ENCODE peak calls at places on chromosomes 6 and 20, in five cellular contexts. X, O, K, M and B are unnamed samples.

GRCh38 chr6:106470811-106471210 is 110.3 kb downstream of the CRYBG1 start:
- DNase-seq in X (no peak), O (no peak), K (no peak), M (no peak), B (no peak)

GRCh38 chr6:151164383-151164782 is 75.4 kb upstream of the AKAP12 start:
- DNase-seq in X (no peak), O (no peak), K (no peak), M (no peak), B (no peak)

GRCh38 chr20:34768105-34768504 is 57.3 kb downstream of the NCOA6 start:
- DNase-seq in X (no peak), O (no peak), K (no peak), M (peak; percentile 81), B (no peak)

GRCh38 chr6:169847773-169848380 is 96.5 kb downstream of the ERMARD start:
- DNase-seq in X (no peak), O (no peak), K (no peak), M (no peak), B (no peak)

GRCh38 chr6:5034328-5034727 is 30.5 kb upstream of the RPP40 start:
- DNase-seq in X (no peak), O (no peak), K (no peak), M (no peak), B (no peak)

GRCh38 chr20:47318596-47319516 is 37.6 kb downstream of the ZMYND8 start:
- DNase-seq in X (peak; percentile 86), O (peak; percentile 85), K (no peak), M (no peak), B (no peak)

GRCh38 chr6:95249176-95249575 is 328.2 kb upstream of the MANEA start:
- DNase-seq in X (no peak), O (no peak), K (no peak), M (peak; percentile 87), B (no peak)

GRCh38 chr6:101803146-101803545 is 409.6 kb downstream of the GRIK2 start:
- DNase-seq in X (no peak), O (no peak), K (no peak), M (peak; percentile 47), B (no peak)

GRCh38 chr6:131982740-131983259 is 31.6 kb upstream of the CCN2 start:
- DNase-seq in X (no peak), O (no peak), K (no peak), M (peak; percentile 88), B (no peak)

GRCh38 chr6:37272834-37273566 is 15.1 kb upstream of the TMEM217 start:
- DNase-seq in X (no peak), O (no peak), K (no peak), M (no peak), B (no peak)

GRCh38 chr6:65638047-65638831 is 68.8 kb downstream of the EYS start:
- DNase-seq in X (no peak), O (no peak), K (no peak), M (no peak), B (no peak)

GRCh38 chr6:121760191-121760590 is 324.7 kb downstream of the GJA1 start:
- DNase-seq in X (no peak), O (no peak), K (no peak), M (no peak), B (no peak)

GRCh38 chr20:10433623-10434466 is at the start of gene MKKS:
- DNase-seq in X (peak; percentile 80), O (peak; percentile 95), K (peak; percentile 92), M (peak; percentile 95), B (peak; percentile 93)

GRCh38 chr6:105272783-105273182 is 93.0 kb upstream of the POPDC3 start:
- DNase-seq in X (no peak), O (peak; percentile 58), K (no peak), M (peak; percentile 36), B (no peak)

GRCh38 chr6:34324738-34325444 is 67.6 kb downstream of the NUDT3 start:
- DNase-seq in X (no peak), O (no peak), K (no peak), M (peak; percentile 79), B (no peak)

GRCh38 chr20:62697468-62697912 is 11.1 kb upstream of the NTSR1 start:
- DNase-seq in X (no peak), O (no peak), K (no peak), M (no peak), B (no peak)

GRCh38 chr6:157539421-157539822 is 158.4 kb downstream of the ZDHHC14 start:
- DNase-seq in X (no peak), O (no peak), K (peak; percentile 43), M (no peak), B (no peak)

GRCh38 chr6:37624606-37625574 is 72.8 kb downstream of the MDGA1 start:
- DNase-seq in X (peak; percentile 72), O (peak; percentile 86), K (peak; percentile 64), M (no peak), B (peak; percentile 45)

GRCh38 chr6:49540614-49541013 is 9.9 kb upstream of the C6orf141 start:
- DNase-seq in X (peak; percentile 42), O (no peak), K (no peak), M (no peak), B (no peak)

GRCh38 chr6:43199912-43200311 is 17.9 kb downstream of the CUL9 start:
- DNase-seq in X (no peak), O (peak; percentile 28), K (no peak), M (no peak), B (no peak)

GRCh38 chr20:21272279-21272678 is 30.9 kb upstream of the XRN2 start:
- DNase-seq in X (no peak), O (no peak), K (no peak), M (peak; percentile 55), B (no peak)

GRCh38 chr6:83119742-83120300 is 52.4 kb downstream of the DOP1A start:
- DNase-seq in X (peak; percentile 4), O (no peak), K (no peak), M (peak; percentile 17), B (no peak)

GRCh38 chr6:36947570-36948351 is 6.8 kb upstream of the PI16 start:
- DNase-seq in X (no peak), O (no peak), K (peak; percentile 60), M (no peak), B (no peak)

GRCh38 chr20:20463933-20464374 is 96.0 kb downstream of the INSM1 start:
- DNase-seq in X (no peak), O (no peak), K (peak; percentile 56), M (peak; percentile 47), B (peak; percentile 65)

GRCh38 chr6:37648465-37649330 is 49.0 kb downstream of the MDGA1 start:
- DNase-seq in X (peak; percentile 87), O (no peak), K (peak; percentile 46), M (no peak), B (no peak)

GRCh38 chr6:16690244-16691142 is 70.8 kb downstream of the ATXN1 start:
- DNase-seq in X (no peak), O (no peak), K (no peak), M (peak; percentile 73), B (peak; percentile 61)

GRCh38 chr20:59340186-59340885 is 39.9 kb downstream of the EDN3 start:
- DNase-seq in X (no peak), O (no peak), K (no peak), M (no peak), B (no peak)

GRCh38 chr6:109687271-109687721 is 3.7 kb downstream of the AK9 start:
- DNase-seq in X (peak; percentile 46), O (no peak), K (no peak), M (peak; percentile 91), B (no peak)

GRCh38 chr20:11912013-11912663 is 5.6 kb upstream of the BTBD3 start:
- DNase-seq in X (no peak), O (no peak), K (peak; percentile 4), M (peak; percentile 51), B (no peak)

GRCh38 chr6:27040244-27041042 is 207.1 kb upstream of the PRSS16 start:
- DNase-seq in X (no peak), O (no peak), K (no peak), M (peak; percentile 40), B (no peak)

GRCh38 chr20:49795125-49795424 is 17.6 kb upstream of the SLC9A8 start:
- DNase-seq in X (no peak), O (no peak), K (no peak), M (no peak), B (no peak)

GRCh38 chr6:56913276-56914138 is 41.4 kb upstream of the BEND6 start:
- DNase-seq in X (no peak), O (no peak), K (no peak), M (peak; percentile 66), B (no peak)

GRCh38 chr20:48278961-48279481 is 493.7 kb upstream of the SULF2 start:
- DNase-seq in X (no peak), O (no peak), K (no peak), M (peak; percentile 69), B (no peak)

GRCh38 chr6:63351995-63352586 is 32.3 kb upstream of the LGSN start:
- DNase-seq in X (peak; percentile 16), O (no peak), K (peak; percentile 5), M (peak; percentile 83), B (peak; percentile 35)
- TF ChIP-seq CTCF in X (peak; percentile 58), O (peak; percentile 67), K (peak; percentile 37), M (peak; percentile 55), B (peak; percentile 37)

DNA sequence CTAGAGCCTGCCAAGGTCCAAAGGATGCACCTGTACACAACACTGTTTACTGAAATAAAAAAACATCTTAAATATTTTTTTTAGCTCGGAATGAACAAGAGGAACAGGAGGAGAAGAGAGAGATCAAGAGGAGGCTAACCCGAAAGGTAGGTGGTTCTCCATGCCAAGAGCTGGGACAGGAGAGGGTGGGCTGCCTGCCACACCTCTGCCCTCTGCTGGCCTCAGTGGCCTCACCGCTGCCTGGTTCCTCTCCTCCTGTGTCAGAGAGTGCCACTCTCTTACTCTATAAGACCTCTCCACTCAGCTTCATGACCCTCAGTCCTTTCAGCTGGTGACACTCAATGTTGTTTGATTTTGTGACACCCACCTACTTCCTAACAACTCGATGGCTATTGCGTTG is 50.2 kb downstream of the TBC1D7 start:
- DNase-seq in X (no peak), O (no peak), K (peak; percentile 66), M (no peak), B (no peak)
- TF ChIP-seq CTCF in X (no peak), O (no peak), K (peak; percentile 61), M (no peak), B (peak; percentile 69)

GRCh38 chr6:146289816-146290588 is 253.6 kb upstream of the RAB32 start:
- DNase-seq in X (peak; percentile 20), O (no peak), K (no peak), M (peak; percentile 93), B (no peak)
- TF ChIP-seq CTCF in X (no peak), O (no peak), K (no peak), M (no peak), B (no peak)

GRCh38 chr6:140671926-140672325 is 1297.5 kb upstream of the CITED2 start:
- DNase-seq in X (no peak), O (no peak), K (peak; percentile 1), M (peak; percentile 11), B (no peak)
- TF ChIP-seq CTCF in X (no peak), O (no peak), K (no peak), M (peak; percentile 20), B (no peak)

GRCh38 chr6:63816979-63817436 is 181.4 kb downstream of the PHF3 start:
- DNase-seq in X (no peak), O (no peak), K (no peak), M (peak; percentile 61), B (no peak)
- TF ChIP-seq CTCF in X (no peak), O (peak; percentile 7), K (no peak), M (peak; percentile 63), B (no peak)